ENCODE peak calls at places on chromosome 16, in four cellular contexts. C is kidney, D is spleen, X is endothelial cell of umbilical vein. F is an unnamed sample.

GRCh38 chr16:70705056-70705455 is 19.2 kb upstream of the MTSS2 start:
- DNase-seq in C (no peak), D (no peak), X (no peak), F (no peak)

GRCh38 chr16:86079185-86079885 is 180.4 kb downstream of the IRF8 start:
- DNase-seq in C (peak; percentile 36), D (peak; percentile 38), X (no peak), F (no peak)

GRCh38 chr16:79703066-79703465 is 102.5 kb upstream of the MAF start:
- DNase-seq in C (no peak), D (no peak), X (no peak), F (no peak)

GRCh38 chr16:68069511-68070248 is 15.5 kb upstream of the NFATC3 start:
- DNase-seq in C (peak; percentile 84), D (no peak), X (no peak), F (no peak)

GRCh38 chr16:82801361-82801760 is 174.6 kb downstream of the CDH13 start:
- DNase-seq in C (no peak), D (no peak), X (peak; percentile 6), F (no peak)

GRCh38 chr16:50711862-50712567 is 18.6 kb downstream of the NOD2 start:
- DNase-seq in C (no peak), D (no peak), X (no peak), F (no peak)

GRCh38 chr16:68287276-68288251 is 23.2 kb downstream of the SLC7A6OS start:
- DNase-seq in C (peak; percentile 86), D (peak; percentile 82), X (peak; percentile 89), F (no peak)

GRCh38 chr16:85479972-85480726 is 133.0 kb upstream of the GSE1 start:
- DNase-seq in C (no peak), D (peak; percentile 83), X (no peak), F (no peak)

GRCh38 chr16:67212766-67213165 is 13.8 kb downstream of the ELMO3 start:
- DNase-seq in C (no peak), D (no peak), X (peak; percentile 24), F (no peak)

GRCh38 chr16:86662740-86663139 is 84.4 kb downstream of the FOXL1 start:
- DNase-seq in C (no peak), D (no peak), X (no peak), F (no peak)

DNA sequence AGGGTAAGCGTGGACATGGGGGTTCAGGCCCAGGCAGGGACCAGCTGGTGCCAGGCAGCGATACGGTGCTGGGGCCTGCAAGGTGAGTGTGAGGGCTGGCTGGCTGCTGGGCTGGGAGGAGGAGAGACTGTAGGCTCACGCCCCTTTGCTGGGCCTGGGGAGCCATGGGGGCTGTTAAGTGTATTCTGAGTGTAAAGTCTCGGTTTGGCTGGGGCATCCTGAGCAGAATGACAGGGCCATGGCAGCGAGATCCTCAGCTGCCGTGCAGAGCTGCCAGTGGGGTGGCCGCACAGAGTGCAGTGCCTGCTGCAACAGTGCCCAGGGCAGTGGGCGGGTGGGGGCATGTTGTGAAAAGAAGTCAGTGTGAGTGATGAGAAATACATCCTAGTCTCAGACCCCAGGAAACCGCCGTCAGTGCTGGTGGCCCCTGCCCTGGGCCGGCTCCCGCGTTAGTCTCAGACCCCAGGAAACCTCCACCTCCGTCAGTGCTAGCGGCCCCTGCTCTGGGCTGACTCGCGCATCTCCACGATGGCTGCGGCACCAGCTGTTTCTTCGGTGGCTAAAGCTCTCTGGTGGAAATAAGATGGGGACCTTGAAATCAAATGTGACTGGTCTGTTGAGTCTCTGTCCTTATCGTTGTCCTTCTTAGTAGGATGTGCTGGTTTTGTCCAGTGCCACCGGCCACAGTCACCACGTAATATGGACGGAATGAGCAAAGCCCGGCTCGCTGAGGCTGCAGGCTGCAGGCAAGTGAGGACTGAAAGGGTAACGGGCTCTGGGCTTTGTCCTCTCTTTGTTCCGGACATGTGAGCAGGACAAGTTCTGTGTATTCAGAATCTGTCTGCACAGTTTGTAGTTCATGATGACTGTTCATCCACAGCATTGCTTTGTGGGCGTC is 22.9 kb downstream of the ACSF3 start:
- DNase-seq in C (peak; percentile 61), D (peak; percentile 76), X (no peak), F (no peak)
- H3K36me3 ChIP-seq in C (peaks cover 16% of the 10 kb centered on the region), D (no peaks in the 10 kb centered on the region), X (peaks cover 35% of the 10 kb centered on the region), F (no peaks in the 10 kb centered on the region)

GRCh38 chr16:56295059-56295673 is 103.9 kb downstream of the GNAO1 start:
- DNase-seq in C (no peak), D (no peak), X (no peak), F (no peak)
- H3K4me1 ChIP-seq in C (peaks cover 2% of the 10 kb centered on the region), D (peaks cover 4% of the 10 kb centered on the region), X (no peaks in the 10 kb centered on the region), F (no peaks in the 10 kb centered on the region)

GRCh38 chr16:81035398-81035974 is at the start of gene ATMIN:
- DNase-seq in C (peak; percentile 95), D (peak; percentile 97), X (peak; percentile 77), F (peak; percentile 84)
- H3K36me3 ChIP-seq in C (no peaks in the 10 kb centered on the region), D (no peaks in the 10 kb centered on the region), X (no peaks in the 10 kb centered on the region), F (no peaks in the 10 kb centered on the region)

GRCh38 chr16:89473136-89473712 is 17.1 kb downstream of the ANKRD11 start:
- DNase-seq in C (no peak), D (no peak), X (no peak), F (no peak)

GRCh38 chr16:89473791-89474414 is 16.5 kb downstream of the ANKRD11 start:
- DNase-seq in C (no peak), D (peak; percentile 64), X (no peak), F (no peak)

GRCh38 chr16:89475144-89475543 is 15.2 kb downstream of the ANKRD11 start:
- DNase-seq in C (no peak), D (no peak), X (no peak), F (no peak)

GRCh38 chr16:89471225-89471624 is 19.1 kb downstream of the ANKRD11 start:
- DNase-seq in C (no peak), D (peak; percentile 7), X (no peak), F (no peak)

DNA sequence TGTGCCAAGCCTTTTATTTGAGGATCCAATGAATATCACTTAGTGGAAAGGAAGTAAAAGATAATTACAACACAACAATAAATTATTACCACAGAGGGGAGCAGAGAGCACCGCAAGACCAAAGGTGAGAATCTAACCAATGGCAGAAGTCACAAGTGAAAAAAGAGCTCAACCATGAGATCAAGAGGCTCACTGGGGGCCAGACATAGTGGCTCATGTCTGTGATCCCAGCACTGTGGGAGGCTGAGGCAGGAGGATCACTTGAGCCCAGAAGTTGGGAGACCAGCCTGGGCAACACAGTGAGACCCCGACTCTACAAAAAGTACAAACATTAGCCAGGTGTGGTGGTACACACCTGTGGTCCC is 17.7 kb downstream of the ANKRD11 start:
- DNase-seq in C (no peak), D (peak; percentile 25), X (no peak), F (no peak)
- H3K4me1 ChIP-seq in C (peaks cover 31% of the 10 kb centered on the region), D (peaks cover 90% of the 10 kb centered on the region), X (peaks cover 2% of the 10 kb centered on the region), F (peaks cover 26% of the 10 kb centered on the region)